ENCODE peak calls at places on chromosomes 11 and 22, in six cellular contexts. Y is brain microvascular endothelial cell, P is mucosa of descending colon, M is adrenal gland, G is astrocyte, U is fibroblast of lung. N is an unnamed sample.

GRCh38 chr11:3666023-3666530 is 5.1 kb downstream of the CHRNA10 start:
- DNase-seq in Y (no peak), P (no peak), M (no peak), G (no peak), U (no peak), N (no peak)

GRCh38 chr11:1271406-1271805 is 38.0 kb downstream of the TOLLIP start:
- DNase-seq in Y (no peak), P (peak; percentile 20), M (no peak), G (no peak), U (no peak), N (no peak)

GRCh38 chr11:93895106-93895862 is 44.9 kb upstream of the VSTM5 start:
- DNase-seq in Y (peak; percentile 54), P (no peak), M (peak; percentile 20), G (peak; percentile 85), U (peak; percentile 88), N (no peak)

GRCh38 chr11:89521294-89521693 is 30.1 kb upstream of the NOX4 start:
- DNase-seq in Y (no peak), P (no peak), M (no peak), G (peak; percentile 42), U (peak; percentile 60), N (no peak)

GRCh38 chr11:128213461-128213860 is 373.9 kb downstream of the ETS1 start:
- DNase-seq in Y (no peak), P (no peak), M (no peak), G (no peak), U (no peak), N (no peak)

GRCh38 chr11:28195449-28195848 is 87.3 kb downstream of the METTL15 start:
- DNase-seq in Y (no peak), P (no peak), M (no peak), G (no peak), U (no peak), N (no peak)

GRCh38 chr11:13090228-13090708 is 81.2 kb downstream of the RASSF10 start:
- DNase-seq in Y (no peak), P (no peak), M (no peak), G (no peak), U (no peak), N (no peak)

GRCh38 chr11:122791411-122791810 is 46.9 kb upstream of the CRTAM start:
- DNase-seq in Y (no peak), P (no peak), M (no peak), G (no peak), U (no peak), N (no peak)

GRCh38 chr11:65102142-65103095 is 6.4 kb downstream of the VPS51 start:
- DNase-seq in Y (no peak), P (no peak), M (no peak), G (no peak), U (peak; percentile 33), N (no peak)

GRCh38 chr22:25749420-25750169 is 7.6 kb downstream of the MYO18B start:
- DNase-seq in Y (no peak), P (no peak), M (no peak), G (peak; percentile 16), U (peak; percentile 37), N (no peak)

GRCh38 chr22:47248925-47249324 is 486.5 kb downstream of the TBC1D22A start:
- DNase-seq in Y (no peak), P (no peak), M (no peak), G (no peak), U (no peak), N (no peak)

GRCh38 chr22:35564975-35565867 is 24.6 kb downstream of the RASD2 start:
- DNase-seq in Y (peak; percentile 13), P (no peak), M (no peak), G (peak; percentile 74), U (peak; percentile 80), N (no peak)

GRCh38 chr22:49825436-49825835 is 2.2 kb downstream of the BRD1 start:
- DNase-seq in Y (peak; percentile 18), P (no peak), M (no peak), G (peak; percentile 11), U (peak; percentile 44), N (no peak)

GRCh38 chr22:44935724-44936123 is 74.1 kb downstream of the PHF21B start:
- DNase-seq in Y (no peak), P (peak; percentile 3), M (no peak), G (no peak), U (no peak), N (no peak)

GRCh38 chr11:127274328-127274676 is 273.7 kb upstream of the KIRREL3 start:
- DNase-seq in Y (no peak), P (no peak), M (no peak), G (no peak), U (no peak), N (no peak)

GRCh38 chr11:109421981-109422590 is at the start of gene C11orf87:
- DNase-seq in Y (no peak), P (peak; percentile 40), M (no peak), G (no peak), U (peak; percentile 35), N (no peak)

GRCh38 chr11:94835571-94835970 is 67.4 kb downstream of the AMOTL1 start:
- DNase-seq in Y (no peak), P (no peak), M (no peak), G (peak; percentile 29), U (peak; percentile 43), N (no peak)

GRCh38 chr11:71138737-71139425 is 113.5 kb downstream of the SHANK2 start:
- DNase-seq in Y (no peak), P (no peak), M (no peak), G (no peak), U (no peak), N (no peak)

DNA sequence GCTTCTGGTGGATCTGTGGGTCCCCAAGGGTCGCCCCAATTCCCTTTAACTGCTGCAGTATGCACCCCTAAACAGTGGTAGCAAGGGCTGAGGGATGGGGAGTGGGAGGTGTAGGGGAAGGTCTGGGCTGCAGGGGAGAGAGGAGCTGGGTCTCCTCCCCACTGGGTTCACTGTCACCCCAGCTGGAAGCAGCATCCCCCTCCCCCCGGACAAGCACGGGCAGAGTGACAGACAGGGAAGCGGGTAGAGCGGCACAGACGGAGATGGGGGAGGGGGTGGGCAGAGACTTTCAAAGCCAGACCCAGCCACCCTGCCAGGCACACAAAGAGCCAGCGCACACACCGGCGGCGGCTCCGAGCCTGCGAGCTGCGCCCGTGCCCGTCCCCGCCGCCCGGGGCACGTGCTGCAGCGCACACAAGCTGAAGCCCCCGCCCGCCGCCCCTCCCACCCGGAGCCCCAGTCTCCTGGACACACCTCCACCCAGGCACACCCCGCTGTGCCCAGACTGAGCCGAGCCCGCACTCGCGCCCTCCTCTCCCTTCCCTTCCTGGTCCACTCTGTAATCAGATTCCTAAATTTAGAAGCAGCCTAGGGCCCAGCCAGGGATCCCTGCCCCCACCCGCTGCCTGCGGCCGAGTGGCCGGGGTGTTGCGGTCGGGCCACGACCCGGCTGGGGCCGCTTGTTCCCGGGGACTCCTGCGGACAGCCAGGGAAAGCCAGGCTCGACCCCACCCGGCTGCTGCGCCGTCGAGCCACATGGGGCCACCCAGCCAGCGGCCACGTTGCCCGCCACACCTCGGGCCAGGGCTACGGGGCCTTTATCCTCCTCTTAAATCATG is 940 bp upstream of the RCOR2 start:
- DNase-seq in Y (no peak), P (peak; percentile 87), M (peak; percentile 65), G (no peak), U (no peak), N (peak; percentile 82)
- H3K4me3 ChIP-seq in Y (peak overlapping the region; percentile 49), P (no peak overlapping the region), M (no peak overlapping the region), G (peak overlapping the region; percentile 29), U (peak overlapping the region; percentile 10), N (peak overlapping the region; percentile 46)

GRCh38 chr22:30547188-30547587 is 647 bp upstream of the SEC14L6 start:
- DNase-seq in Y (no peak), P (no peak), M (no peak), G (no peak), U (no peak), N (no peak)

GRCh38 chr22:30541979-30542810 is 4.3 kb downstream of the SEC14L6 start:
- DNase-seq in Y (no peak), P (no peak), M (peak; percentile 32), G (no peak), U (peak; percentile 28), N (no peak)

GRCh38 chr22:30539368-30539767 is 7.2 kb downstream of the SEC14L6 start:
- DNase-seq in Y (no peak), P (no peak), M (no peak), G (no peak), U (no peak), N (no peak)

GRCh38 chr22:30546616-30547015 is at the start of gene SEC14L6:
- DNase-seq in Y (no peak), P (no peak), M (no peak), G (no peak), U (no peak), N (no peak)

GRCh38 chr22:30542811-30543188 is 3.7 kb downstream of the SEC14L6 start:
- DNase-seq in Y (no peak), P (no peak), M (no peak), G (no peak), U (no peak), N (no peak)
- H3K4me3 ChIP-seq in Y (no peak overlapping the region), P (no peak overlapping the region), M (no peak overlapping the region), G (peak overlapping the region; percentile 39), U (no peak overlapping the region), N (no peak overlapping the region)

GRCh38 chr11:118521892-118522311 is 5.4 kb upstream of the TTC36 start:
- DNase-seq in Y (no peak), P (no peak), M (no peak), G (no peak), U (no peak), N (no peak)

GRCh38 chr11:118522571-118523072 is 4.7 kb upstream of the TTC36 start:
- DNase-seq in Y (peak; percentile 14), P (no peak), M (peak; percentile 34), G (peak; percentile 20), U (peak; percentile 36), N (no peak)

GRCh38 chr11:118524356-118524755 is 2.9 kb upstream of the TTC36 start:
- DNase-seq in Y (no peak), P (no peak), M (peak; percentile 41), G (no peak), U (no peak), N (no peak)

GRCh38 chr11:118524757-118525465 is 2.4 kb upstream of the TTC36 start:
- DNase-seq in Y (no peak), P (no peak), M (no peak), G (no peak), U (peak; percentile 13), N (no peak)

DNA sequence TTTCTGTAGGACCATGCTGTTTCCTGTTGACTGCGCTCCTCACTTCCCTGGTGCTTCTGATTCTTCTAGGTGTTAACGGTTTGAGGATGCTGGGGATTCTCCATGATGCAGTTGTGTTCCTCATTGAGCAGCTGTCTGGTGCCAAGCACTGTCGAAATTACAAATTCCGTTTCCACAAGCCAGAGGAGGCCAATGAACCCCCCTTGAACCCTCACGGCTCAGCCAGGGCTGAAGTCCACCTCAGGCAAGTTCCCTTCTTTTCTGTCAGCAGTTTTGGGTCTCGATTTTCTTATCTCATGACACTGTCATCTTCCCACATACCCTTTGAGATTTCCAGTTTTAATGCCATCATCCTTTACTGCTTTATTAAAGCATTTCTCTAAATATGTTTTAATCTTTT is 7.7 kb upstream of the TTC36 start:
- DNase-seq in Y (no peak), P (no peak), M (no peak), G (no peak), U (no peak), N (no peak)
- H3K4me3 ChIP-seq in Y (no peak overlapping the region), P (no peak overlapping the region), M (no peak overlapping the region), G (no peak overlapping the region), U (no peak overlapping the region), N (no peak overlapping the region)

DNA sequence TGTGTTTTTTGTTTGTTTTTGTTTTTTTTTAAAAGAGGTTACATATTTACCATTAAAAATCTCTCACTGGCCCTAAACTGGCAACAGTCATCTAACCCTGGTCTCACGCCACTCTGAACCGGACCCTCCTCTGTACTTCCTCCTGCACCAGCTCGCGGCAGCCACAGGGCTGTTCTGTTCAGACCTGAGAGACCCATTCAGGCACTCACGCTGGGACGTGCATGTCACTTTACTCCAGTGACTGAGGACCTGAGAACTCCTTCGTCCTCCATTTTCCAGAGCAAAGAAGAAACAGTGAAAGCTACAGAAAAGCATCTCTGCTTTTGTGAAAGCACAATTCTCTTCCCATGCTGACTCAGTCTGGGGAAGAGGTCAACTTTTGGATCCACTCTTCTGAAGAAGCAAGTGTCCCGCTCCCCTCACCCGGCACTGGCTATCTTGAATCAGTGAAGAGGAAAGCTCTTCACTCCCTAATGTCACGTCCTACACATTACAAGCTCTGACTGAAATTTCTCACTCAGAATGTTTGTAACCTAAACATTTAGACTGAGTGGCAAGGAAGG is 24.6 kb downstream of the PISD start:
- DNase-seq in Y (no peak), P (peak; percentile 69), M (no peak), G (no peak), U (no peak), N (no peak)
- H3K4me3 ChIP-seq in Y (no peak overlapping the region), P (no peak overlapping the region), M (no peak overlapping the region), G (no peak overlapping the region), U (no peak overlapping the region), N (no peak overlapping the region)